ENCODE peak calls at places on chromosomes 11 and 22, in four cellular contexts. One of them, this sample, is unnamed. For H3K4me1, the result is how much of the 10 kb centered on the place peaks cover.

GRCh38 chr11:48066881-48067800 is 86.8 kb downstream of the PTPRJ start:
- DNase-seq in tibial nerve: no peak
- DNase-seq in ascending aorta: no peak
- DNase-seq in GM23338: no peak
- DNase-seq in this sample: no peak

GRCh38 chr22:36221799-36222751 is 17.3 kb downstream of the APOL2 start:
- DNase-seq in tibial nerve: no peak
- DNase-seq in GM23338: peak
- DNase-seq in ascending aorta: no peak
- DNase-seq in this sample: no peak

GRCh38 chr11:61883947-61884346 is 7.4 kb downstream of the FADS3 start:
- DNase-seq in GM23338: no peak
- DNase-seq in ascending aorta: no peak
- DNase-seq in tibial nerve: no peak
- DNase-seq in this sample: no peak

GRCh38 chr22:40635940-40636379 is 559 bp downstream of the MRTFA start:
- DNase-seq in tibial nerve: no peak
- DNase-seq in GM23338: peak
- DNase-seq in ascending aorta: no peak
- DNase-seq in this sample: no peak

GRCh38 chr22:46042786-46043185 is 65.8 kb upstream of the WNT7B start:
- DNase-seq in tibial nerve: no peak
- DNase-seq in GM23338: no peak
- DNase-seq in ascending aorta: peak
- DNase-seq in this sample: no peak

GRCh38 chr11:15750535-15751297 is 605.6 kb downstream of the SOX6 start:
- DNase-seq in tibial nerve: no peak
- DNase-seq in ascending aorta: no peak
- DNase-seq in GM23338: no peak
- DNase-seq in this sample: no peak

GRCh38 chr22:39278040-39278439 is 33.3 kb upstream of the PDGFB start:
- DNase-seq in GM23338: peak
- DNase-seq in tibial nerve: no peak
- DNase-seq in ascending aorta: no peak
- DNase-seq in this sample: no peak

GRCh38 chr11:119764108-119764874 is 35.3 kb upstream of the NECTIN1 start:
- DNase-seq in tibial nerve: no peak
- DNase-seq in ascending aorta: peak
- DNase-seq in GM23338: peak
- DNase-seq in this sample: peak

GRCh38 chr11:4511267-4511666 is 28.8 kb downstream of the OR52K1 start:
- DNase-seq in GM23338: no peak
- DNase-seq in tibial nerve: no peak
- DNase-seq in ascending aorta: no peak
- DNase-seq in this sample: no peak

GRCh38 chr11:132803436-132803835 is 728.9 kb downstream of the OPCML start:
- DNase-seq in tibial nerve: no peak
- DNase-seq in ascending aorta: no peak
- DNase-seq in GM23338: no peak
- DNase-seq in this sample: no peak

GRCh38 chr11:61195016-61195695 is 8.2 kb upstream of the PGA3 start:
- DNase-seq in ascending aorta: no peak
- DNase-seq in GM23338: no peak
- DNase-seq in tibial nerve: no peak
- DNase-seq in this sample: no peak

GRCh38 chr11:15692739-15693138 is 578.0 kb downstream of the INSC start:
- DNase-seq in ascending aorta: no peak
- DNase-seq in tibial nerve: no peak
- DNase-seq in GM23338: no peak
- DNase-seq in this sample: no peak

GRCh38 chr11:14444441-14445189 is 55.0 kb downstream of the COPB1 start:
- DNase-seq in GM23338: no peak
- DNase-seq in ascending aorta: no peak
- DNase-seq in tibial nerve: no peak
- DNase-seq in this sample: no peak

GRCh38 chr11:74018331-74019005 is 9.6 kb upstream of the UCP3 start:
- DNase-seq in GM23338: no peak
- DNase-seq in tibial nerve: peak
- DNase-seq in ascending aorta: peak
- DNase-seq in this sample: peak

GRCh38 chr11:78292109-78292803 is 103.5 kb downstream of the USP35 start:
- DNase-seq in tibial nerve: no peak
- DNase-seq in ascending aorta: no peak
- DNase-seq in GM23338: no peak
- DNase-seq in this sample: no peak

GRCh38 chr11:105181521-105181920 is 42.0 kb upstream of the CARD18 start:
- DNase-seq in tibial nerve: no peak
- DNase-seq in GM23338: no peak
- DNase-seq in ascending aorta: no peak
- DNase-seq in this sample: no peak

GRCh38 chr11:114972105-114972504 is 293.8 kb downstream of the NXPE2 start:
- DNase-seq in ascending aorta: no peak
- DNase-seq in GM23338: peak
- DNase-seq in tibial nerve: no peak
- DNase-seq in this sample: no peak

GRCh38 chr11:47004595-47005033 is 68.1 kb downstream of the CSTPP1 start:
- DNase-seq in tibial nerve: peak
- DNase-seq in GM23338: no peak
- DNase-seq in ascending aorta: peak
- DNase-seq in this sample: peak

GRCh38 chr22:46454910-46455269 is 82.5 kb downstream of the CELSR1 start:
- DNase-seq in ascending aorta: no peak
- DNase-seq in GM23338: no peak
- DNase-seq in tibial nerve: no peak
- DNase-seq in this sample: no peak

GRCh38 chr11:43830928-43831440 is 49.6 kb upstream of the ALKBH3 start:
- DNase-seq in GM23338: no peak
- DNase-seq in tibial nerve: no peak
- DNase-seq in ascending aorta: peak
- DNase-seq in this sample: no peak

GRCh38 chr22:39244073-39244495 is 698 bp downstream of the PDGFB start:
- DNase-seq in tibial nerve: no peak
- DNase-seq in GM23338: no peak
- DNase-seq in ascending aorta: no peak
- DNase-seq in this sample: no peak

GRCh38 chr22:48417143-48418070 is 1410.3 kb downstream of the BRD1 start:
- DNase-seq in ascending aorta: no peak
- DNase-seq in tibial nerve: no peak
- DNase-seq in GM23338: no peak
- DNase-seq in this sample: peak

GRCh38 chr22:47168900-47169800 is 406.7 kb downstream of the TBC1D22A start:
- DNase-seq in ascending aorta: no peak
- DNase-seq in tibial nerve: no peak
- DNase-seq in GM23338: peak
- DNase-seq in this sample: peak

GRCh38 chr22:32800158-32800557 is 1.3 kb upstream of the TIMP3 start:
- DNase-seq in GM23338: no peak
- DNase-seq in tibial nerve: no peak
- DNase-seq in ascending aorta: no peak
- DNase-seq in this sample: no peak

GRCh38 chr11:21895686-21896085 is 297.2 kb upstream of the ANO5 start:
- DNase-seq in GM23338: no peak
- DNase-seq in ascending aorta: no peak
- DNase-seq in tibial nerve: no peak
- DNase-seq in this sample: no peak

GRCh38 chr11:130179396-130180306 is 20.1 kb downstream of the ST14 start:
- DNase-seq in GM23338: no peak
- DNase-seq in ascending aorta: no peak
- DNase-seq in tibial nerve: no peak
- DNase-seq in this sample: peak

GRCh38 chr11:134293119-134294113 is 17.2 kb downstream of the GLB1L3 start:
- DNase-seq in GM23338: no peak
- DNase-seq in tibial nerve: no peak
- DNase-seq in ascending aorta: no peak
- DNase-seq in this sample: no peak

GRCh38 chr11:2848497-2848896 is 37.1 kb downstream of the CDKN1C start:
- DNase-seq in tibial nerve: no peak
- DNase-seq in GM23338: no peak
- DNase-seq in ascending aorta: no peak
- DNase-seq in this sample: no peak

GRCh38 chr11:48064306-48064705 is 83.9 kb downstream of the PTPRJ start:
- DNase-seq in GM23338: no peak
- DNase-seq in ascending aorta: no peak
- DNase-seq in tibial nerve: no peak
- DNase-seq in this sample: no peak

GRCh38 chr11:130025371-130025770 is 22.7 kb upstream of the PRDM10 start:
- DNase-seq in tibial nerve: no peak
- DNase-seq in GM23338: no peak
- DNase-seq in ascending aorta: no peak
- DNase-seq in this sample: no peak

GRCh38 chr11:108887436-108888238 is 222.8 kb downstream of the DDX10 start:
- DNase-seq in ascending aorta: no peak
- DNase-seq in GM23338: no peak
- DNase-seq in tibial nerve: no peak
- DNase-seq in this sample: no peak

GRCh38 chr11:13668957-13669521 is 571 bp downstream of the FAR1 start:
- DNase-seq in ascending aorta: no peak
- DNase-seq in GM23338: peak
- DNase-seq in tibial nerve: peak
- DNase-seq in this sample: peak

GRCh38 chr22:28394711-28395110 is 284.9 kb downstream of the TTC28 start:
- DNase-seq in tibial nerve: no peak
- DNase-seq in ascending aorta: no peak
- DNase-seq in GM23338: no peak
- DNase-seq in this sample: no peak

GRCh38 chr11:62857541-62857982 is 18.2 kb upstream of the WDR74 start:
- DNase-seq in GM23338: no peak
- DNase-seq in tibial nerve: no peak
- DNase-seq in ascending aorta: no peak
- DNase-seq in this sample: no peak

GRCh38 chr22:29310863-29311339 is 4.5 kb downstream of the GAS2L1 start:
- DNase-seq in tibial nerve: peak
- DNase-seq in ascending aorta: peak
- DNase-seq in GM23338: peak
- DNase-seq in this sample: peak

DNA sequence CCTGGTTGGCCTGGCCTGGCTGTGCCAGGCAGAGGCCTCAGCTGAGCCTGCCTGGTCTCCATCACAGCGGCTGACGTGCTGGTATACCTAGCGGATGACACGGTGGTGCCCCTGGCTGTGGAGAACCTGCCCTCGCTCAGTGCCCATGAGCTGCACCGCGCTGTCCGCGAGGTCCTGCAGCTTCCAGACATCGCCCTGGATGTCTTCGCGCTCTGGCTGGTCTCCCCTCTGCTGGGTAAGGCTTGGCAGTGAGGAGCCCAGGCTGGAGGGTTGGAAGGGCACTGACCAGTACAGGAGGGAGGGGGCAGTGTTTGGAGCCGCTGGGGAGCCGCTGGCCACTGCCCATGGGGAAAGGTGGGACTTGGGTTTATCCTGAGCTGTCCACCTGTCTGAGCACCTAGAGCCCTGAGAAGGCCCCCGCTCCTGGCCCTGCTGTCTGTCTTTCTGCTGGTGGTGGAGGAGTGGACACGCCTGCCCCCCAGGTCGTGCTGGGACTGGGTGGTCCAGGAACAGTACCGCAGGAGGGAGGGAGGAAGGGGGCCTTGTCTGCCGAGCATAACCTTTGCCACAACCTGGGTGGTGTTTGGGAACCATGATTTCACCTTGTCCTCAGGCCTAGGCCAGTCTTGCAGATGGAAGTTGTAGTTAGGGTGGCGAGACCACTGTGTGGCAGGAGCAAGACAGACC is 3.0 kb downstream of the FRMD8 start:
- DNase-seq in tibial nerve: no peak
- DNase-seq in GM23338: no peak
- DNase-seq in ascending aorta: no peak
- DNase-seq in this sample: peak
- H3K27ac ChIP-seq in tibial nerve: peak
- H3K27ac ChIP-seq in GM23338: no peak
- H3K27ac ChIP-seq in ascending aorta: peak
- H3K27ac ChIP-seq in this sample: peak

GRCh38 chr11:57322881-57323467 is 1.8 kb downstream of the TNKS1BP1 start:
- DNase-seq in tibial nerve: no peak
- DNase-seq in ascending aorta: no peak
- DNase-seq in GM23338: no peak
- DNase-seq in this sample: no peak
- H3K4me3 ChIP-seq in tibial nerve: no peak
- H3K4me3 ChIP-seq in ascending aorta: peak
- H3K4me3 ChIP-seq in GM23338: peak
- H3K4me3 ChIP-seq in this sample: peak

DNA sequence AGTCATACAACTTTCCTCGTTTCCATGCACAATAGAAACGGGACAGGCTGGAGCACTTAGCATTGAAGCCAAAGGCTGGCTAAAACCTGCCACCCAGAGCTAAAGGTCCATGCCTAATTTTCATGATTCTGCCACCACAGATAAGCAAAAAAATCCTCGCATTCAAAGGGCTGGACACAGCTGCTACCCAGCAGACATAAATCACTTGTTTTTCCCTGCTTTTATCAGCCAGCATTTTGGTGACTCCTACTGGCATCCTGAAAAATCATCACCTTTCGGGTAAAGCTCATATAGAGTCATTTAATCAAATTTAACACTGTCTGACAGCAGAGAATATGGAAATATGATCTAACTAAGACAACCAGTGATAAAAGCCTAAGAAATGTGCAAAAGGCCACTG is 37.9 kb downstream of the ALG9 start:
- DNase-seq in GM23338: peak
- DNase-seq in ascending aorta: no peak
- DNase-seq in tibial nerve: no peak
- DNase-seq in this sample: no peak
- H3K4me1 ChIP-seq in GM23338: under half
- H3K4me1 ChIP-seq in ascending aorta: under half
- H3K4me1 ChIP-seq in tibial nerve: under half
- H3K4me1 ChIP-seq in this sample: under half

GRCh38 chr11:76603202-76603601 is 67.3 kb downstream of the LRRC32 start:
- DNase-seq in GM23338: no peak
- DNase-seq in tibial nerve: no peak
- DNase-seq in ascending aorta: no peak
- DNase-seq in this sample: no peak
- H3K27ac ChIP-seq in GM23338: no peak
- H3K27ac ChIP-seq in tibial nerve: no peak
- H3K27ac ChIP-seq in ascending aorta: no peak
- H3K27ac ChIP-seq in this sample: peak

DNA sequence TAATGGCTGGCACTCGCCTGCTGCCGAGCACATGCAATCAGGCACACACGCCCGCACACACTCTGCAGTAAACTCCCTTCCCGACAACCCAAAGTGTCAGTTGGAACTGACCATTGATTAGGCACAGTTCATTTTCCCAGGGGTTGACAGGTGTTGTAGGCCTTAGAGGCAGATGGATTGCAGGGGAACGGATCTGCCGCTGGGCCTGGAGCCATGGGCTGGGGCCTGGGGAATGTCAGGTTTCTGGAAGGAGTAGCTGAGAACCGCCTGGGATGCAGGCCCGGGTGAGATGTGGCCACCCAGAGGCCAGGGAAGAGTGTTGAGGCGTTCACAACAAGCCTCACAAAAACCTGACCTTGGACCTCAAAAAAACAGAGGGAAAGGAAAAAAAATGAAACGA is 313.6 kb downstream of the BUD13 start:
- DNase-seq in GM23338: no peak
- DNase-seq in tibial nerve: no peak
- DNase-seq in ascending aorta: no peak
- DNase-seq in this sample: no peak
- H3K4me3 ChIP-seq in GM23338: no peak
- H3K4me3 ChIP-seq in tibial nerve: no peak
- H3K4me3 ChIP-seq in ascending aorta: no peak
- H3K4me3 ChIP-seq in this sample: no peak

GRCh38 chr22:27192135-27192900 is 534.9 kb downstream of the MIAT start:
- DNase-seq in ascending aorta: no peak
- DNase-seq in GM23338: no peak
- DNase-seq in tibial nerve: peak
- DNase-seq in this sample: no peak
- H3K4me1 ChIP-seq in ascending aorta: under half
- H3K4me1 ChIP-seq in GM23338: under half
- H3K4me1 ChIP-seq in tibial nerve: under half
- H3K4me1 ChIP-seq in this sample: under half

GRCh38 chr11:122104381-122104780 is 11.6 kb downstream of the BLID start:
- DNase-seq in tibial nerve: no peak
- DNase-seq in GM23338: no peak
- DNase-seq in ascending aorta: no peak
- DNase-seq in this sample: no peak
- H3K27ac ChIP-seq in tibial nerve: no peak
- H3K27ac ChIP-seq in GM23338: no peak
- H3K27ac ChIP-seq in ascending aorta: peak
- H3K27ac ChIP-seq in this sample: no peak